ENCODE peak calls at places on chromosomes 2 and 18, in four cellular contexts. M, F, D and S are unnamed samples.

GRCh38 chr2:47501374-47502200 is 98.6 kb downstream of the MSH2 start:
- DNase-seq in M (no peak), F (no peak), D (no peak), S (no peak)

GRCh38 chr2:230225486-230225885 is at the start of gene SP140:
- DNase-seq in F (peak), D (no peak), M (no peak), S (no peak)

GRCh38 chr2:143807677-143808076 is 678.5 kb downstream of the ARHGAP15 start:
- DNase-seq in M (no peak), F (no peak), D (no peak), S (no peak)

GRCh38 chr18:23538870-23539269 is 35.6 kb downstream of the RMC1 start:
- DNase-seq in M (no peak), F (no peak), D (no peak), S (no peak)

GRCh38 chr2:9204939-9205338 is 1.7 kb upstream of the ASAP2 start:
- DNase-seq in F (no peak), D (no peak), M (no peak), S (no peak)

GRCh38 chr18:25457196-25457595 is 105.2 kb upstream of the ZNF521 start:
- DNase-seq in D (no peak), F (no peak), M (no peak), S (no peak)

GRCh38 chr18:36993068-36993467 is 164.1 kb downstream of the KIAA1328 start:
- DNase-seq in M (no peak), D (no peak), F (no peak), S (no peak)

GRCh38 chr2:43312751-43313641 is 86.6 kb upstream of the ZFP36L2 start:
- DNase-seq in M (no peak), F (no peak), D (no peak), S (no peak)

GRCh38 chr2:185978634-185979405 is 240.2 kb downstream of the FSIP2 start:
- DNase-seq in D (no peak), F (no peak), M (peak), S (no peak)

GRCh38 chr18:31373641-31374040 is 2.9 kb upstream of the DSG4 start:
- DNase-seq in F (no peak), D (no peak), M (no peak), S (no peak)

GRCh38 chr18:59954241-59954640 is 54.4 kb downstream of the PMAIP1 start:
- DNase-seq in F (no peak), M (no peak), D (no peak), S (no peak)

GRCh38 chr2:181072486-181072885 is 92.1 kb downstream of the UBE2E3 start:
- DNase-seq in D (no peak), F (no peak), M (no peak), S (no peak)

GRCh38 chr2:175207741-175208438 is 26.4 kb upstream of the ATP5MC3 start:
- DNase-seq in D (no peak), F (no peak), M (no peak), S (no peak)

GRCh38 chr18:77057043-77057442 is 75.5 kb downstream of the MBP start:
- DNase-seq in D (no peak), F (no peak), M (no peak), S (no peak)

GRCh38 chr2:26483501-26483900 is 5.6 kb upstream of the OTOF start:
- DNase-seq in F (no peak), M (no peak), D (no peak), S (no peak)
- TF ChIP-seq EGR1 in F (no peak), M (no peak), D (no peak), S (no peak)

DNA sequence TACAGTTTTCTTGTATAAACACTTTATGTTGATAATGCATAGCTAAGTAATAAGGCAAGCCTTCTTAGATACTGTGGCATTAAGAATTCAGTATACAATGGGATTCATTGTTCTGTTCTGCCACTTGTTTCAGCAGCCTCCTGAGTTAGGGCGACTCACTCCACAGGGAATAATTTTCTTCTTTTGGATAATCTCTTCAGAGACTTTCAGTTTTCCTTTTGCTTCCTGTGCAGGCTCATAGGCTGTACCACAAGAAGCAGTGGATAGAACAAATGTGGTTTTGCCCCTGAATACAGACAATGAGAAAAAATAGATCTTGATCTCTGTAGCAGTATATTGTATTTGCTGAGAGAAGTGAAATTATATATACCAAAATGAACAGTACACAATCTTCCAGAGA is 298.0 kb downstream of the ZNF407 start:
- DNase-seq in M (peak), F (no peak), D (no peak), S (no peak)
- TF ChIP-seq EGR1 in M (no peak), F (no peak), D (no peak), S (no peak)

GRCh38 chr18:3794537-3795348 is 344.8 kb downstream of the TGIF1 start:
- DNase-seq in M (no peak), F (no peak), D (no peak), S (no peak)
- TF ChIP-seq EGR1 in M (no peak), F (no peak), D (no peak), S (no peak)

GRCh38 chr2:55420901-55421300 is 1.2 kb upstream of the CCDC88A start:
- DNase-seq in M (no peak), F (no peak), D (no peak), S (no peak)
- TF ChIP-seq EGR1 in M (no peak), F (no peak), D (no peak), S (no peak)